ENCODE peak calls at places on chromosomes 12 and 14, in nine cellular contexts. One of them, this sample, is unnamed.

GRCh38 chr14:20768593-20768892 is 339 bp downstream of the EDDM3B start:
- DNase-seq in H9: no peak
- DNase-seq in NCI-H2081: no peak
- DNase-seq in PC-9: no peak
- DNase-seq in activated CD4-positive, alpha-beta T cell treated with anti-CD3 and anti-CD28 coated beads, Interleukin-2, amount 50 U/mL, for 4 hours: no peak
- DNase-seq in psoas muscle: no peak
- DNase-seq in dermis blood vessel endothelial cell: no peak
- DNase-seq in T-helper 9 cell: no peak
- DNase-seq in GM18507: no peak
- DNase-seq in this sample: no peak

GRCh38 chr14:94936411-94936892 is 166.5 kb upstream of the GSC start:
- DNase-seq in H9: no peak
- DNase-seq in NCI-H2081: peak
- DNase-seq in PC-9: no peak
- DNase-seq in activated CD4-positive, alpha-beta T cell treated with anti-CD3 and anti-CD28 coated beads, Interleukin-2, amount 50 U/mL, for 4 hours: no peak
- DNase-seq in psoas muscle: peak
- DNase-seq in dermis blood vessel endothelial cell: peak
- DNase-seq in T-helper 9 cell: no peak
- DNase-seq in GM18507: no peak
- DNase-seq in this sample: no peak

GRCh38 chr14:61101803-61102548 is 120.9 kb downstream of the SLC38A6 start:
- DNase-seq in H9: peak
- DNase-seq in NCI-H2081: no peak
- DNase-seq in PC-9: peak
- DNase-seq in activated CD4-positive, alpha-beta T cell treated with anti-CD3 and anti-CD28 coated beads, Interleukin-2, amount 50 U/mL, for 4 hours: no peak
- DNase-seq in psoas muscle: no peak
- DNase-seq in dermis blood vessel endothelial cell: peak
- DNase-seq in T-helper 9 cell: no peak
- DNase-seq in GM18507: no peak
- DNase-seq in this sample: no peak

GRCh38 chr14:70108419-70108818 is 80.3 kb downstream of the SLC8A3 start:
- DNase-seq in H9: no peak
- DNase-seq in NCI-H2081: no peak
- DNase-seq in PC-9: no peak
- DNase-seq in activated CD4-positive, alpha-beta T cell treated with anti-CD3 and anti-CD28 coated beads, Interleukin-2, amount 50 U/mL, for 4 hours: no peak
- DNase-seq in psoas muscle: no peak
- DNase-seq in dermis blood vessel endothelial cell: no peak
- DNase-seq in T-helper 9 cell: no peak
- DNase-seq in GM18507: no peak
- DNase-seq in this sample: no peak

GRCh38 chr14:20428010-20428365 is 8.0 kb downstream of the KLHL33 start:
- DNase-seq in H9: no peak
- DNase-seq in NCI-H2081: no peak
- DNase-seq in PC-9: no peak
- DNase-seq in activated CD4-positive, alpha-beta T cell treated with anti-CD3 and anti-CD28 coated beads, Interleukin-2, amount 50 U/mL, for 4 hours: no peak
- DNase-seq in psoas muscle: no peak
- DNase-seq in dermis blood vessel endothelial cell: no peak
- DNase-seq in T-helper 9 cell: no peak
- DNase-seq in GM18507: no peak
- DNase-seq in this sample: no peak

GRCh38 chr12:95805864-95806669 is 15.5 kb upstream of the NTN4 start:
- DNase-seq in H9: no peak
- DNase-seq in NCI-H2081: no peak
- DNase-seq in PC-9: peak
- DNase-seq in activated CD4-positive, alpha-beta T cell treated with anti-CD3 and anti-CD28 coated beads, Interleukin-2, amount 50 U/mL, for 4 hours: no peak
- DNase-seq in psoas muscle: peak
- DNase-seq in dermis blood vessel endothelial cell: peak
- DNase-seq in T-helper 9 cell: peak
- DNase-seq in GM18507: no peak
- DNase-seq in this sample: no peak

GRCh38 chr12:79547044-79547734 is 143.6 kb downstream of the PAWR start:
- DNase-seq in H9: peak
- DNase-seq in NCI-H2081: no peak
- DNase-seq in PC-9: peak
- DNase-seq in activated CD4-positive, alpha-beta T cell treated with anti-CD3 and anti-CD28 coated beads, Interleukin-2, amount 50 U/mL, for 4 hours: no peak
- DNase-seq in psoas muscle: no peak
- DNase-seq in dermis blood vessel endothelial cell: peak
- DNase-seq in T-helper 9 cell: no peak
- DNase-seq in GM18507: no peak
- DNase-seq in this sample: no peak

GRCh38 chr14:97101561-97101960 is 304.4 kb downstream of the VRK1 start:
- DNase-seq in H9: no peak
- DNase-seq in NCI-H2081: no peak
- DNase-seq in PC-9: no peak
- DNase-seq in activated CD4-positive, alpha-beta T cell treated with anti-CD3 and anti-CD28 coated beads, Interleukin-2, amount 50 U/mL, for 4 hours: no peak
- DNase-seq in psoas muscle: no peak
- DNase-seq in dermis blood vessel endothelial cell: no peak
- DNase-seq in T-helper 9 cell: no peak
- DNase-seq in GM18507: no peak
- DNase-seq in this sample: no peak

GRCh38 chr14:96627386-96627785 is 125.2 kb downstream of the PAPOLA start:
- DNase-seq in H9: peak
- DNase-seq in NCI-H2081: no peak
- DNase-seq in PC-9: no peak
- DNase-seq in activated CD4-positive, alpha-beta T cell treated with anti-CD3 and anti-CD28 coated beads, Interleukin-2, amount 50 U/mL, for 4 hours: no peak
- DNase-seq in psoas muscle: no peak
- DNase-seq in dermis blood vessel endothelial cell: no peak
- DNase-seq in T-helper 9 cell: no peak
- DNase-seq in GM18507: no peak
- DNase-seq in this sample: no peak

GRCh38 chr12:115599251-115599811 is 678.2 kb downstream of the MED13L start:
- DNase-seq in H9: peak
- DNase-seq in NCI-H2081: no peak
- DNase-seq in PC-9: no peak
- DNase-seq in activated CD4-positive, alpha-beta T cell treated with anti-CD3 and anti-CD28 coated beads, Interleukin-2, amount 50 U/mL, for 4 hours: no peak
- DNase-seq in psoas muscle: peak
- DNase-seq in dermis blood vessel endothelial cell: peak
- DNase-seq in T-helper 9 cell: no peak
- DNase-seq in GM18507: no peak
- DNase-seq in this sample: no peak

GRCh38 chr12:106722854-106723253 is 51.6 kb upstream of the RIC8B start:
- DNase-seq in H9: no peak
- DNase-seq in NCI-H2081: no peak
- DNase-seq in PC-9: no peak
- DNase-seq in activated CD4-positive, alpha-beta T cell treated with anti-CD3 and anti-CD28 coated beads, Interleukin-2, amount 50 U/mL, for 4 hours: no peak
- DNase-seq in psoas muscle: no peak
- DNase-seq in dermis blood vessel endothelial cell: no peak
- DNase-seq in T-helper 9 cell: no peak
- DNase-seq in GM18507: no peak
- DNase-seq in this sample: no peak

GRCh38 chr14:100430571-100430970 is 107.4 kb downstream of the SLC25A47 start:
- DNase-seq in H9: no peak
- DNase-seq in NCI-H2081: no peak
- DNase-seq in PC-9: no peak
- DNase-seq in activated CD4-positive, alpha-beta T cell treated with anti-CD3 and anti-CD28 coated beads, Interleukin-2, amount 50 U/mL, for 4 hours: no peak
- DNase-seq in psoas muscle: no peak
- DNase-seq in dermis blood vessel endothelial cell: no peak
- DNase-seq in T-helper 9 cell: no peak
- DNase-seq in GM18507: no peak
- DNase-seq in this sample: no peak

GRCh38 chr12:67651380-67651695 is 2.8 kb downstream of the DYRK2 start:
- DNase-seq in H9: no peak
- DNase-seq in NCI-H2081: no peak
- DNase-seq in PC-9: no peak
- DNase-seq in activated CD4-positive, alpha-beta T cell treated with anti-CD3 and anti-CD28 coated beads, Interleukin-2, amount 50 U/mL, for 4 hours: no peak
- DNase-seq in psoas muscle: no peak
- DNase-seq in dermis blood vessel endothelial cell: peak
- DNase-seq in T-helper 9 cell: peak
- DNase-seq in GM18507: peak
- DNase-seq in this sample: peak

GRCh38 chr14:52307870-52308269 is 6.2 kb upstream of the PTGER2 start:
- DNase-seq in H9: no peak
- DNase-seq in NCI-H2081: no peak
- DNase-seq in PC-9: no peak
- DNase-seq in activated CD4-positive, alpha-beta T cell treated with anti-CD3 and anti-CD28 coated beads, Interleukin-2, amount 50 U/mL, for 4 hours: no peak
- DNase-seq in psoas muscle: no peak
- DNase-seq in dermis blood vessel endothelial cell: no peak
- DNase-seq in T-helper 9 cell: no peak
- DNase-seq in GM18507: no peak
- DNase-seq in this sample: no peak

GRCh38 chr14:75514673-75515630 is 7.3 kb upstream of the BATF start:
- DNase-seq in H9: peak
- DNase-seq in NCI-H2081: no peak
- DNase-seq in PC-9: no peak
- DNase-seq in activated CD4-positive, alpha-beta T cell treated with anti-CD3 and anti-CD28 coated beads, Interleukin-2, amount 50 U/mL, for 4 hours: no peak
- DNase-seq in psoas muscle: peak
- DNase-seq in dermis blood vessel endothelial cell: peak
- DNase-seq in T-helper 9 cell: peak
- DNase-seq in GM18507: no peak
- DNase-seq in this sample: no peak

GRCh38 chr14:90561031-90561430 is 164.2 kb downstream of the CALM1 start:
- DNase-seq in H9: no peak
- DNase-seq in NCI-H2081: no peak
- DNase-seq in PC-9: no peak
- DNase-seq in activated CD4-positive, alpha-beta T cell treated with anti-CD3 and anti-CD28 coated beads, Interleukin-2, amount 50 U/mL, for 4 hours: no peak
- DNase-seq in psoas muscle: no peak
- DNase-seq in dermis blood vessel endothelial cell: no peak
- DNase-seq in T-helper 9 cell: no peak
- DNase-seq in GM18507: no peak
- DNase-seq in this sample: no peak